ENCODE peak calls at places on chromosomes 16 and 17, in eight cellular contexts. One of them, this sample, is unnamed.

GRCh38 chr16:19430345-19430744 is 12.7 kb downstream of the TMC5 start:
- DNase-seq in adrenal gland: no peak
- DNase-seq in transverse colon: no peak
- DNase-seq in suprapubic skin: no peak
- DNase-seq in endothelial cell of umbilical vein: no peak
- DNase-seq in ovary: no peak
- DNase-seq in tibial nerve: no peak
- DNase-seq in uterus: no peak
- DNase-seq in this sample: no peak

GRCh38 chr17:10757067-10757466 is 27.2 kb upstream of the TMEM220 start:
- DNase-seq in transverse colon: no peak
- DNase-seq in tibial nerve: no peak
- DNase-seq in uterus: no peak
- DNase-seq in ovary: no peak
- DNase-seq in suprapubic skin: no peak
- DNase-seq in adrenal gland: no peak
- DNase-seq in endothelial cell of umbilical vein: no peak
- DNase-seq in this sample: no peak

GRCh38 chr17:75459590-75460267 is 3.3 kb downstream of the TMEM94 start:
- DNase-seq in endothelial cell of umbilical vein: no peak
- DNase-seq in ovary: no peak
- DNase-seq in uterus: no peak
- DNase-seq in adrenal gland: peak
- DNase-seq in suprapubic skin: no peak
- DNase-seq in tibial nerve: no peak
- DNase-seq in transverse colon: peak
- DNase-seq in this sample: no peak

GRCh38 chr17:41329279-41329925 is 13.9 kb upstream of the KRTAP17-1 start:
- DNase-seq in uterus: no peak
- DNase-seq in transverse colon: peak
- DNase-seq in ovary: no peak
- DNase-seq in adrenal gland: peak
- DNase-seq in suprapubic skin: peak
- DNase-seq in endothelial cell of umbilical vein: peak
- DNase-seq in tibial nerve: no peak
- DNase-seq in this sample: peak

GRCh38 chr17:82065193-82065637 is 389 bp downstream of the DUS1L start:
- DNase-seq in ovary: no peak
- DNase-seq in suprapubic skin: no peak
- DNase-seq in adrenal gland: no peak
- DNase-seq in tibial nerve: no peak
- DNase-seq in endothelial cell of umbilical vein: peak
- DNase-seq in uterus: no peak
- DNase-seq in transverse colon: no peak
- DNase-seq in this sample: peak

GRCh38 chr16:27446721-27447120 is 44.7 kb downstream of the IL21R start:
- DNase-seq in adrenal gland: no peak
- DNase-seq in ovary: no peak
- DNase-seq in endothelial cell of umbilical vein: no peak
- DNase-seq in suprapubic skin: no peak
- DNase-seq in tibial nerve: no peak
- DNase-seq in uterus: no peak
- DNase-seq in transverse colon: peak
- DNase-seq in this sample: no peak

GRCh38 chr16:19559242-19559910 is 3.9 kb downstream of the VPS35L start:
- DNase-seq in suprapubic skin: no peak
- DNase-seq in tibial nerve: no peak
- DNase-seq in transverse colon: no peak
- DNase-seq in adrenal gland: no peak
- DNase-seq in uterus: no peak
- DNase-seq in endothelial cell of umbilical vein: peak
- DNase-seq in ovary: no peak
- DNase-seq in this sample: peak

GRCh38 chr17:8226536-8227237 is 16.3 kb upstream of the AURKB start:
- DNase-seq in ovary: peak
- DNase-seq in adrenal gland: peak
- DNase-seq in tibial nerve: peak
- DNase-seq in transverse colon: peak
- DNase-seq in suprapubic skin: peak
- DNase-seq in endothelial cell of umbilical vein: peak
- DNase-seq in uterus: peak
- DNase-seq in this sample: peak

GRCh38 chr16:8634991-8635736 is 13.7 kb downstream of the METTL22 start:
- DNase-seq in ovary: no peak
- DNase-seq in uterus: no peak
- DNase-seq in suprapubic skin: peak
- DNase-seq in transverse colon: no peak
- DNase-seq in endothelial cell of umbilical vein: no peak
- DNase-seq in adrenal gland: no peak
- DNase-seq in tibial nerve: no peak
- DNase-seq in this sample: peak

GRCh38 chr16:2689968-2690830 is 7.9 kb downstream of the KCTD5 start:
- DNase-seq in tibial nerve: no peak
- DNase-seq in ovary: no peak
- DNase-seq in adrenal gland: no peak
- DNase-seq in endothelial cell of umbilical vein: no peak
- DNase-seq in suprapubic skin: no peak
- DNase-seq in transverse colon: no peak
- DNase-seq in uterus: no peak
- DNase-seq in this sample: no peak

GRCh38 chr17:9024497-9024896 is 3.2 kb downstream of the NTN1 start:
- DNase-seq in suprapubic skin: no peak
- DNase-seq in endothelial cell of umbilical vein: no peak
- DNase-seq in tibial nerve: no peak
- DNase-seq in adrenal gland: no peak
- DNase-seq in transverse colon: no peak
- DNase-seq in ovary: no peak
- DNase-seq in uterus: no peak
- DNase-seq in this sample: no peak

GRCh38 chr17:30905742-30906100 is 317 bp downstream of the TEFM start:
- DNase-seq in tibial nerve: no peak
- DNase-seq in ovary: no peak
- DNase-seq in uterus: no peak
- DNase-seq in adrenal gland: no peak
- DNase-seq in transverse colon: peak
- DNase-seq in suprapubic skin: no peak
- DNase-seq in endothelial cell of umbilical vein: peak
- DNase-seq in this sample: peak

GRCh38 chr16:89277641-89278341 is 60.3 kb downstream of the ZNF778 start:
- DNase-seq in uterus: no peak
- DNase-seq in adrenal gland: no peak
- DNase-seq in ovary: no peak
- DNase-seq in suprapubic skin: no peak
- DNase-seq in endothelial cell of umbilical vein: no peak
- DNase-seq in tibial nerve: no peak
- DNase-seq in transverse colon: no peak
- DNase-seq in this sample: no peak

GRCh38 chr16:89277049-89277448 is 59.5 kb downstream of the ZNF778 start:
- DNase-seq in ovary: no peak
- DNase-seq in uterus: no peak
- DNase-seq in transverse colon: no peak
- DNase-seq in endothelial cell of umbilical vein: no peak
- DNase-seq in tibial nerve: no peak
- DNase-seq in suprapubic skin: no peak
- DNase-seq in adrenal gland: no peak
- DNase-seq in this sample: no peak

GRCh38 chr16:89275284-89275584 is 57.7 kb downstream of the ZNF778 start:
- DNase-seq in uterus: no peak
- DNase-seq in suprapubic skin: no peak
- DNase-seq in ovary: no peak
- DNase-seq in tibial nerve: no peak
- DNase-seq in transverse colon: no peak
- DNase-seq in endothelial cell of umbilical vein: no peak
- DNase-seq in adrenal gland: no peak
- DNase-seq in this sample: no peak

GRCh38 chr16:89274561-89275283 is 57.2 kb downstream of the ZNF778 start:
- DNase-seq in ovary: no peak
- DNase-seq in uterus: no peak
- DNase-seq in endothelial cell of umbilical vein: no peak
- DNase-seq in suprapubic skin: no peak
- DNase-seq in tibial nerve: no peak
- DNase-seq in transverse colon: no peak
- DNase-seq in adrenal gland: no peak
- DNase-seq in this sample: no peak

GRCh38 chr16:89275837-89276720 is 58.6 kb downstream of the ZNF778 start:
- DNase-seq in suprapubic skin: no peak
- DNase-seq in uterus: no peak
- DNase-seq in tibial nerve: no peak
- DNase-seq in ovary: no peak
- DNase-seq in transverse colon: no peak
- DNase-seq in adrenal gland: no peak
- DNase-seq in endothelial cell of umbilical vein: no peak
- DNase-seq in this sample: no peak
- TF ChIP-seq POLR2A in suprapubic skin: no peak
- TF ChIP-seq POLR2A in uterus: no peak
- TF ChIP-seq POLR2A in tibial nerve: no peak
- TF ChIP-seq POLR2A in ovary: no peak
- TF ChIP-seq POLR2A in transverse colon: no peak
- TF ChIP-seq POLR2A in adrenal gland: no peak
- TF ChIP-seq POLR2A in endothelial cell of umbilical vein: no peak
- TF ChIP-seq POLR2A in this sample: no peak

DNA sequence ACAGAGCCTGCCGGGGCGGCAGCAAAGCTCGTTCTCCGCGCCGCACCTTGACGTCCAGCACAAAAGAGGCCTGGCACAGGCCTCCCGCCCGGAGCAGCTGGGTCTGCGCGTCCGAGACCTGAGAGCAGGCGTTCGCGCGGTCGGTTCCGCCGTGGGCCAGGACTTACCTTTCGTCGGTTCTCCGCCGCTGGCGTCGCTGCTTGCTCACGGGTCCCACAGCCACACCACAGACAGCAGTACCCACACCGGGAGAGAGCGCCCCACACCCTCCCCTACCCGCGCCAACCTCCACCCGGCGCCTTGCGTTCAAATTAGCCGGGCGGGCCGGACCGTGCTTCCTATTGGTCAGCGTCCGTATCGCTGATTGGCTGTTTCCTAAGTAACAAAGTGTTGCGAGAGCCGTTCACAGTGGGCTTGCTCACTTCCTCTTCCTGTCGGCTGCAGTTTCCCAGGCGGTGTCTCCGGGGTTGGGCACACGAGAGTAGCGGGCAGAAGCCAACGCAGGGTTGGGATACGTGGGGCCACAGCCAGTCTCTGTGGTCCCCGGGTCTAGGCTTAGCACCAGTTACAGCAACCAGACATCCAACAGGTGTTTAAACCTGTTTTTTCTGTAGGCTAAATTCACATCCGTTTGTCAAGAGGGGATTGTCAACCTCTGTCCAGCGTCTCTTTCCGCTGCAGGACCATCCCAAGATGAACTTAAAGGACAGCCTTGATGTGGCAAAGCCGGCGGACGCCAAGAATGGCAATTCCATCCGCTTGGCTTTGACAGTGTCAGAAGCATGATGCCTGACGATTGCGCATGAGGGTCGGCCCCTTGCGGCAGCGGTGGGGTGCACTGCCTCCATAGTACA is at the start of gene KIF18B:
- DNase-seq in endothelial cell of umbilical vein: peak
- DNase-seq in tibial nerve: peak
- DNase-seq in adrenal gland: peak
- DNase-seq in suprapubic skin: peak
- DNase-seq in uterus: peak
- DNase-seq in ovary: peak
- DNase-seq in transverse colon: peak
- DNase-seq in this sample: peak
- TF ChIP-seq POLR2A in endothelial cell of umbilical vein: peak
- TF ChIP-seq POLR2A in tibial nerve: no peak
- TF ChIP-seq POLR2A in adrenal gland: peak
- TF ChIP-seq POLR2A in suprapubic skin: no peak
- TF ChIP-seq POLR2A in uterus: peak
- TF ChIP-seq POLR2A in ovary: peak
- TF ChIP-seq POLR2A in transverse colon: peak
- TF ChIP-seq POLR2A in this sample: peak

GRCh38 chr17:74427763-74428153 is 4.1 kb upstream of the GPRC5C start:
- DNase-seq in suprapubic skin: no peak
- DNase-seq in transverse colon: no peak
- DNase-seq in adrenal gland: no peak
- DNase-seq in ovary: peak
- DNase-seq in tibial nerve: no peak
- DNase-seq in uterus: no peak
- DNase-seq in endothelial cell of umbilical vein: no peak
- DNase-seq in this sample: no peak

GRCh38 chr17:74424658-74425057 is 7.2 kb upstream of the GPRC5C start:
- DNase-seq in tibial nerve: no peak
- DNase-seq in endothelial cell of umbilical vein: no peak
- DNase-seq in transverse colon: no peak
- DNase-seq in ovary: no peak
- DNase-seq in uterus: no peak
- DNase-seq in suprapubic skin: no peak
- DNase-seq in adrenal gland: no peak
- DNase-seq in this sample: no peak

GRCh38 chr17:74426551-74427047 is 5.3 kb upstream of the GPRC5C start:
- DNase-seq in suprapubic skin: no peak
- DNase-seq in transverse colon: no peak
- DNase-seq in uterus: no peak
- DNase-seq in adrenal gland: no peak
- DNase-seq in endothelial cell of umbilical vein: no peak
- DNase-seq in tibial nerve: no peak
- DNase-seq in ovary: peak
- DNase-seq in this sample: no peak

GRCh38 chr17:74429604-74430384 is 2.1 kb upstream of the GPRC5C start:
- DNase-seq in suprapubic skin: no peak
- DNase-seq in transverse colon: peak
- DNase-seq in adrenal gland: no peak
- DNase-seq in tibial nerve: no peak
- DNase-seq in uterus: no peak
- DNase-seq in ovary: peak
- DNase-seq in endothelial cell of umbilical vein: no peak
- DNase-seq in this sample: no peak

GRCh38 chr17:74427048-74427762 is 4.7 kb upstream of the GPRC5C start:
- DNase-seq in suprapubic skin: no peak
- DNase-seq in uterus: no peak
- DNase-seq in ovary: peak
- DNase-seq in endothelial cell of umbilical vein: no peak
- DNase-seq in adrenal gland: no peak
- DNase-seq in transverse colon: peak
- DNase-seq in tibial nerve: no peak
- DNase-seq in this sample: no peak
- TF ChIP-seq POLR2A in suprapubic skin: no peak
- TF ChIP-seq POLR2A in uterus: peak
- TF ChIP-seq POLR2A in ovary: no peak
- TF ChIP-seq POLR2A in endothelial cell of umbilical vein: no peak
- TF ChIP-seq POLR2A in adrenal gland: no peak
- TF ChIP-seq POLR2A in transverse colon: peak
- TF ChIP-seq POLR2A in tibial nerve: no peak
- TF ChIP-seq POLR2A in this sample: no peak

GRCh38 chr16:70251651-70252354 is at the start of gene EXOSC6:
- DNase-seq in endothelial cell of umbilical vein: peak
- DNase-seq in ovary: peak
- DNase-seq in transverse colon: peak
- DNase-seq in tibial nerve: peak
- DNase-seq in adrenal gland: peak
- DNase-seq in uterus: peak
- DNase-seq in suprapubic skin: peak
- DNase-seq in this sample: peak
- TF ChIP-seq POLR2A in endothelial cell of umbilical vein: peak
- TF ChIP-seq POLR2A in ovary: peak
- TF ChIP-seq POLR2A in transverse colon: peak
- TF ChIP-seq POLR2A in tibial nerve: peak
- TF ChIP-seq POLR2A in adrenal gland: peak
- TF ChIP-seq POLR2A in uterus: peak
- TF ChIP-seq POLR2A in suprapubic skin: peak
- TF ChIP-seq POLR2A in this sample: peak

This sample was measured in erythroblast.